ENCODE peak calls at places on chromosomes 2 and 18, in four cellular contexts. K is H9, H is brain microvascular endothelial cell, N is right lobe of liver. A is an unnamed sample. For H3K27me3, the result is how much of the 10 kb centered on the place peaks cover.

GRCh38 chr2:61946661-61947060 is 41.2 kb downstream of the COMMD1 start:
- DNase-seq in K (no peak), N (no peak), H (no peak), A (no peak)

GRCh38 chr2:170115501-170116229 is 62.3 kb upstream of the MYO3B start:
- DNase-seq in N (no peak), H (no peak), K (no peak), A (no peak)

GRCh38 chr18:5440297-5440696 is 103.5 kb downstream of the EPB41L3 start:
- DNase-seq in H (no peak), K (no peak), N (no peak), A (no peak)

GRCh38 chr18:64202229-64202835 is 53.4 kb upstream of the LINC00305 start:
- DNase-seq in H (no peak), K (no peak), N (no peak), A (no peak)

GRCh38 chr2:219554369-219554768 is 10.5 kb downstream of the TMEM198 start:
- DNase-seq in K (no peak), H (no peak), N (no peak), A (no peak)

GRCh38 chr2:62149708-62150107 is 46.2 kb upstream of the B3GNT2 start:
- DNase-seq in K (no peak), H (peak), N (no peak), A (peak)

GRCh38 chr2:44980786-44981713 is 28.2 kb downstream of the SIX2 start:
- DNase-seq in H (no peak), N (no peak), K (no peak), A (no peak)

GRCh38 chr2:124953921-124954320 is 928.8 kb downstream of the CNTNAP5 start:
- DNase-seq in H (no peak), N (no peak), K (no peak), A (no peak)

GRCh38 chr2:219387284-219388126 is at the start of gene DNPEP:
- DNase-seq in H (peak), N (peak), K (peak), A (peak)

GRCh38 chr18:76980663-76981387 is 151.8 kb downstream of the MBP start:
- DNase-seq in H (no peak), K (no peak), N (no peak), A (no peak)

GRCh38 chr2:165776013-165776412 is 18.0 kb downstream of the GALNT3 start:
- DNase-seq in K (no peak), N (no peak), H (no peak), A (no peak)

GRCh38 chr2:40400336-40400953 is 51.4 kb downstream of the SLC8A1 start:
- DNase-seq in N (no peak), K (no peak), H (no peak), A (no peak)

GRCh38 chr18:72692086-72692485 is 147.9 kb upstream of the CBLN2 start:
- DNase-seq in H (no peak), N (no peak), K (peak), A (no peak)

GRCh38 chr2:165778653-165779451 is 15.2 kb downstream of the GALNT3 start:
- DNase-seq in H (no peak), K (peak), N (peak), A (no peak)

GRCh38 chr18:9365406-9365805 is 30.8 kb downstream of the TWSG1 start:
- DNase-seq in H (peak), K (no peak), N (no peak), A (no peak)

GRCh38 chr18:9362869-9363268 is 28.3 kb downstream of the TWSG1 start:
- DNase-seq in K (no peak), N (no peak), H (no peak), A (peak)

GRCh38 chr18:9364242-9364641 is 29.7 kb downstream of the TWSG1 start:
- DNase-seq in H (no peak), N (no peak), K (no peak), A (peak)

GRCh38 chr18:9361191-9361590 is 26.6 kb downstream of the TWSG1 start:
- DNase-seq in H (no peak), K (no peak), N (no peak), A (no peak)

GRCh38 chr18:9366126-9366714 is 31.6 kb downstream of the TWSG1 start:
- DNase-seq in K (peak), H (peak), N (peak), A (peak)
- TF ChIP-seq CTCF in K (peak), H (peak), N (peak), A (peak)

GRCh38 chr18:55069497-55069896 is 110.2 kb upstream of the CCDC68 start:
- DNase-seq in N (no peak), K (no peak), H (no peak), A (no peak)

GRCh38 chr18:55064760-55065159 is 105.5 kb upstream of the CCDC68 start:
- DNase-seq in K (no peak), N (no peak), H (no peak), A (no peak)

GRCh38 chr18:55064073-55064472 is 104.8 kb upstream of the CCDC68 start:
- DNase-seq in H (no peak), K (no peak), N (no peak), A (no peak)
- H3K27me3 ChIP-seq in H (under half), K (under half), N (under half), A (under half)

GRCh38 chr2:145503511-145503910 is 983.6 kb upstream of the ZEB2 start:
- DNase-seq in K (no peak), N (no peak), H (no peak), A (no peak)
- TF ChIP-seq CTCF in K (no peak), N (no peak), H (no peak), A (no peak)

GRCh38 chr2:8640498-8640897 is 41.4 kb upstream of the ID2 start:
- DNase-seq in H (no peak), N (no peak), K (no peak), A (no peak)
- H3K27me3 ChIP-seq in H (under half), N (under half), K (under half), A (under half)

DNA sequence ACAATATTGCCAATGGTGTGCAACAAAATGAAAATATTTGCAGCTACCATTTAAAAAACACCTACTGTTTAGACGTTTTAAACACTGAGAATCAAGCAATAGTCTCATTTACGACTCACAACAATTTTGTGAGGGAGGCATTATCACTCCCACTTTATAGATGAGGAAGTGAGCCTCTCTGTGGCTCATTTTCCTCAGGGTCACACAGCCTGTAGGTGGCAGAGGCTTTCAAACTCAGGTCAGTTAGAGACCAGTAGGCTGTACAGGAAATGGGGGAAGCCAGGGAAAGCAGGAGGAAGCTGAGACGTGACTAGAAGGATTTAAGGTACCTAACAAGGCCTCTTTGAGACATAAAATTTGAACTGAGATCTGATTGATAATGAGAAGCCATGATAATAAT is 95.0 kb upstream of the ZNF521 start:
- DNase-seq in N (no peak), K (no peak), H (no peak), A (no peak)
- TF ChIP-seq CTCF in N (no peak), K (no peak), H (no peak), A (no peak)

GRCh38 chr2:190545082-190545481 is 10.6 kb upstream of the NEMP2 start:
- DNase-seq in K (no peak), N (no peak), H (no peak), A (no peak)
- H3K27me3 ChIP-seq in K (under half), N (under half), H (under half), A (under half)

GRCh38 chr2:128040166-128040771 is 12.4 kb upstream of the SAP130 start:
- DNase-seq in H (no peak), K (no peak), N (no peak), A (no peak)
- TF ChIP-seq CTCF in H (no peak), K (no peak), N (no peak), A (no peak)

GRCh38 chr2:46293466-46293865 is 3.7 kb upstream of the EPAS1 start:
- DNase-seq in H (no peak), K (no peak), N (no peak), A (no peak)
- H3K27me3 ChIP-seq in H (under half), K (under half), N (under half), A (under half)

GRCh38 chr2:50476174-50476573 is 555.8 kb downstream of the NRXN1 start:
- DNase-seq in K (no peak), N (no peak), H (no peak), A (peak)
- TF ChIP-seq CTCF in K (peak), N (no peak), H (peak), A (peak)

DNA sequence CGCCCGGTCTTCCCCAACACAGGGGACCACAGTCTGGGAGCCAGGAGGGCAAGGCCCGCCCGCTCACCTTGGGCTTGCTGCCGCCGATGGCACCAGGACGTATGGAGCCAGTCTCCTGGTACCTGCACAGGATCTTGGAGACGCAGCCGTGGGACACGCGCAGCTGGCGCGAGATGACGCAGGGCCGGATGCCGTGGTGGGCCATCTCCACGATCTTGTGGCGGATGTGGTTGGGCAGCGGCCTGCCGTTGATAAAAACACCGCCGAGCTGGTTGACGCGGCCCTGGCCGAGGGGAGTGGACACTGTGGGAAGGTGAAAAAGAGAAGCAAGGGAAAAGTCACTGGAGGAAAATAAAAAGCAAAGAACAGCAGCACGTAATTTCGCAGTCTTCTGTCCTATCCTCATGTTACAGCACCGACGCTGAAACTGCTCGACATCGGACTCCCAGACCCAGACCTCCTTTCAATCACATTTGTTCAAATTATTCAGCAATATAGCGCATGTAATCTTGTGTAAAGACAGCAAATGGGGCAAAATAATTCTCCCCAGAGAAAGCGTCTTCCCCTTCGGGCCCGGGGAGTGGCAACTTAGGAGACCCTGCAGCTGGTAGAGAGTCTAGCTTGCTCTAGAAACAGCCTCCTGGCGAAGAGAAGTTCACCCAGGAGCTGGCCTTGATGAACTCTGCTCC is 1.7 kb downstream of the PAX3 start:
- DNase-seq in H (no peak), N (no peak), K (no peak), A (no peak)
- H3K27me3 ChIP-seq in H (half or more), N (under half), K (half or more), A (half or more)